ENCODE peak calls at places on chromosomes 1 and 21, in seven cellular contexts. E is stimulated activated naive B cell treated with anti-CD40 and anti-IgM and Interleukin-4, amounts not matched to agents 10 μg/mL and 1 μg/mL and 100 μg/mL, for 72 hours; Q is LoVo; O is RCC 7860; H is dorsolateral prefrontal cortex; S is activated naive CD8-positive, alpha-beta T cell treated with anti-CD3 and anti-CD28 coated beads, Interleukin-2, amount 50 U/mL, for 24 hours; U is T follicular helper cell. P is an unnamed sample.

GRCh38 chr21:40386301-40386911 is 460.6 kb downstream of the DSCAM start:
- DNase-seq in E (peak; percentile 3), Q (peak; percentile 61), O (no peak), H (peak; percentile 53), S (peak; percentile 38), U (no peak), P (no peak)

GRCh38 chr1:86750530-86750929 is 46.2 kb downstream of the SH3GLB1 start:
- DNase-seq in E (no peak), Q (no peak), O (no peak), H (no peak), S (no peak), U (no peak), P (no peak)

GRCh38 chr1:82706741-82707140 is 906.0 kb downstream of the ADGRL2 start:
- DNase-seq in E (no peak), Q (no peak), O (no peak), H (no peak), S (no peak), U (no peak), P (no peak)

GRCh38 chr1:115531806-115532359 is 109.9 kb upstream of the VANGL1 start:
- DNase-seq in E (no peak), Q (no peak), O (no peak), H (no peak), S (no peak), U (no peak), P (no peak)

GRCh38 chr1:9784508-9785133 is 39.1 kb downstream of the CLSTN1 start:
- DNase-seq in E (peak; percentile 37), Q (peak; percentile 50), O (peak; percentile 51), H (no peak), S (peak; percentile 64), U (peak; percentile 61), P (peak; percentile 27)

GRCh38 chr1:14545422-14546025 is 53.0 kb upstream of the KAZN start:
- DNase-seq in E (no peak), Q (no peak), O (no peak), H (no peak), S (no peak), U (no peak), P (no peak)

GRCh38 chr1:240258910-240259309 is 167.2 kb downstream of the FMN2 start:
- DNase-seq in E (no peak), Q (no peak), O (no peak), H (no peak), S (no peak), U (no peak), P (no peak)

GRCh38 chr1:210597555-210598134 is 268.9 kb downstream of the HHAT start:
- DNase-seq in E (no peak), Q (no peak), O (peak; percentile 96), H (no peak), S (no peak), U (no peak), P (peak; percentile 15)

GRCh38 chr1:62688687-62689085 is 500 bp upstream of the DOCK7 start:
- DNase-seq in E (no peak), Q (peak; percentile 19), O (no peak), H (no peak), S (no peak), U (no peak), P (no peak)

GRCh38 chr1:157262422-157262821 is 124.2 kb upstream of the ETV3 start:
- DNase-seq in E (no peak), Q (no peak), O (no peak), H (no peak), S (no peak), U (no peak), P (no peak)

GRCh38 chr1:48493031-48493430 is 21.0 kb upstream of the SPATA6 start:
- DNase-seq in E (no peak), Q (no peak), O (no peak), H (no peak), S (no peak), U (no peak), P (no peak)

GRCh38 chr1:23473037-23473800 is 10.8 kb downstream of the ASAP3 start:
- DNase-seq in E (no peak), Q (no peak), O (peak; percentile 65), H (no peak), S (no peak), U (no peak), P (no peak)

GRCh38 chr1:183736391-183736790 is 68.5 kb upstream of the RGL1 start:
- DNase-seq in E (no peak), Q (no peak), O (no peak), H (no peak), S (no peak), U (no peak), P (no peak)

GRCh38 chr1:50423670-50424000 is 392 bp upstream of the DMRTA2 start:
- DNase-seq in E (no peak), Q (peak; percentile 48), O (no peak), H (no peak), S (peak; percentile 42), U (no peak), P (no peak)

GRCh38 chr1:36366091-36366661 is 19.5 kb downstream of the STK40 start:
- DNase-seq in E (no peak), Q (no peak), O (no peak), H (peak; percentile 86), S (peak; percentile 40), U (peak; percentile 59), P (no peak)

GRCh38 chr1:206734499-206735142 is 36.0 kb upstream of the IL19 start:
- DNase-seq in E (peak; percentile 47), Q (no peak), O (no peak), H (peak; percentile 32), S (peak; percentile 90), U (peak; percentile 58), P (no peak)

GRCh38 chr1:15848143-15848928 is 829 bp downstream of the SPEN start:
- DNase-seq in E (peak; percentile 46), Q (no peak), O (no peak), H (no peak), S (peak; percentile 58), U (peak; percentile 18), P (no peak)

GRCh38 chr1:239302716-239303115 is 83.7 kb upstream of the CHRM3 start:
- DNase-seq in E (no peak), Q (no peak), O (no peak), H (no peak), S (no peak), U (no peak), P (no peak)

GRCh38 chr1:40394456-40395172 is 21.1 kb downstream of the SMAP2 start:
- DNase-seq in E (no peak), Q (no peak), O (no peak), H (no peak), S (no peak), U (peak; percentile 38), P (no peak)

GRCh38 chr1:117342397-117342796 is 24.9 kb upstream of the MAN1A2 start:
- DNase-seq in E (no peak), Q (no peak), O (no peak), H (no peak), S (no peak), U (no peak), P (no peak)

GRCh38 chr1:15837931-15838330 is 9.6 kb upstream of the SPEN start:
- DNase-seq in E (no peak), Q (no peak), O (no peak), H (no peak), S (no peak), U (no peak), P (no peak)

GRCh38 chr1:89692601-89693503 is 59.9 kb downstream of the LRRC8C start:
- DNase-seq in E (peak; percentile 60), Q (no peak), O (no peak), H (no peak), S (no peak), U (no peak), P (no peak)

GRCh38 chr1:168454211-168454815 is 89.5 kb downstream of the XCL2 start:
- DNase-seq in E (no peak), Q (no peak), O (peak; percentile 21), H (no peak), S (no peak), U (no peak), P (no peak)

GRCh38 chr1:32926562-32926961 is 25.4 kb upstream of the TMEM54 start:
- DNase-seq in E (no peak), Q (no peak), O (no peak), H (no peak), S (no peak), U (no peak), P (no peak)

GRCh38 chr1:167722152-167722869 is 529 bp downstream of the MPZL1 start:
- DNase-seq in E (no peak), Q (peak; percentile 51), O (peak; percentile 48), H (no peak), S (peak; percentile 38), U (no peak), P (peak; percentile 34)

GRCh38 chr1:42380617-42381423 is at the start of gene RIMKLA:
- DNase-seq in E (peak; percentile 24), Q (peak; percentile 77), O (no peak), H (peak; percentile 53), S (peak; percentile 65), U (peak; percentile 1), P (peak; percentile 20)

GRCh38 chr1:243495442-243496172 is 239.8 kb downstream of the SDCCAG8 start:
- DNase-seq in E (no peak), Q (no peak), O (no peak), H (no peak), S (no peak), U (no peak), P (no peak)

GRCh38 chr1:160121388-160121787 is 5.8 kb downstream of the ATP1A2 start:
- DNase-seq in E (no peak), Q (no peak), O (no peak), H (no peak), S (no peak), U (no peak), P (no peak)

GRCh38 chr1:16904560-16905111 is 8.9 kb downstream of the RNU1-2 start:
- DNase-seq in E (peak; percentile 99), Q (peak; percentile 94), O (peak; percentile 99), H (peak; percentile 100), S (peak; percentile 100), U (peak; percentile 100), P (peak; percentile 100)

GRCh38 chr1:231603598-231604275 is 22.9 kb upstream of the DISC1 start:
- DNase-seq in E (no peak), Q (peak; percentile 80), O (peak; percentile 63), H (peak; percentile 26), S (peak; percentile 24), U (no peak), P (no peak)

P was measured in gastrocnemius medialis.